ENCODE peak calls at places on chromosomes 4 and X, in four cellular contexts. G, Z, A and D are unnamed samples.

GRCh38 chrX:153507484-153508178 is 9.8 kb upstream of the ATP2B3 start:
- DNase-seq in G (peak; percentile 82), Z (peak; percentile 81), A (peak; percentile 74), D (peak; percentile 58)

GRCh38 chr4:41384992-41385391 is 128.3 kb downstream of the UCHL1 start:
- DNase-seq in G (peak; percentile 66), Z (peak; percentile 90), A (no peak), D (no peak)

GRCh38 chr4:82217986-82218715 is 155.6 kb downstream of the HNRNPD start:
- DNase-seq in G (no peak), Z (no peak), A (no peak), D (no peak)

GRCh38 chr4:40923326-40924095 is 173.8 kb downstream of the NSUN7 start:
- DNase-seq in G (no peak), Z (no peak), A (no peak), D (no peak)

GRCh38 chrX:111648802-111649201 is 32.2 kb upstream of the ALG13 start:
- DNase-seq in G (no peak), Z (no peak), A (no peak), D (no peak)

GRCh38 chr4:56468097-56468422 is 643 bp downstream of the SRP72 start:
- DNase-seq in G (no peak), Z (no peak), A (no peak), D (no peak)

GRCh38 chrX:39525758-39526157 is 572.0 kb downstream of the BCOR start:
- DNase-seq in G (no peak), Z (no peak), A (no peak), D (no peak)

GRCh38 chrX:133190877-133191738 is 27.0 kb downstream of the TFDP3 start:
- DNase-seq in G (no peak), Z (no peak), A (no peak), D (no peak)

GRCh38 chr4:28287837-28288236 is 1427.2 kb downstream of the STIM2 start:
- DNase-seq in G (peak; percentile 25), Z (no peak), A (no peak), D (no peak)

GRCh38 chr4:2367626-2368025 is 50.8 kb downstream of the ZFYVE28 start:
- DNase-seq in G (no peak), Z (no peak), A (no peak), D (no peak)

GRCh38 chr4:8688041-8688907 is 95.7 kb downstream of the CPZ start:
- DNase-seq in G (no peak), Z (no peak), A (no peak), D (no peak)

GRCh38 chr4:20253799-20254409 is 2.2 kb downstream of the SLIT2 start:
- DNase-seq in G (peak; percentile 49), Z (peak; percentile 33), A (no peak), D (no peak)

GRCh38 chr4:20256381-20256881 is 4.7 kb downstream of the SLIT2 start:
- DNase-seq in G (no peak), Z (no peak), A (no peak), D (no peak)

GRCh38 chr4:20254517-20255250 is 3.0 kb downstream of the SLIT2 start:
- DNase-seq in G (peak; percentile 27), Z (peak; percentile 15), A (no peak), D (no peak)

GRCh38 chr4:20255823-20256222 is 4.1 kb downstream of the SLIT2 start:
- DNase-seq in G (no peak), Z (no peak), A (no peak), D (no peak)

GRCh38 chr4:20255251-20255586 is 3.5 kb downstream of the SLIT2 start:
- DNase-seq in G (no peak), Z (no peak), A (no peak), D (no peak)
- H3K4me3 ChIP-seq in G (peak overlapping the region; percentile 77), Z (peak overlapping the region; percentile 73), A (no peak overlapping the region), D (no peak overlapping the region)

DNA sequence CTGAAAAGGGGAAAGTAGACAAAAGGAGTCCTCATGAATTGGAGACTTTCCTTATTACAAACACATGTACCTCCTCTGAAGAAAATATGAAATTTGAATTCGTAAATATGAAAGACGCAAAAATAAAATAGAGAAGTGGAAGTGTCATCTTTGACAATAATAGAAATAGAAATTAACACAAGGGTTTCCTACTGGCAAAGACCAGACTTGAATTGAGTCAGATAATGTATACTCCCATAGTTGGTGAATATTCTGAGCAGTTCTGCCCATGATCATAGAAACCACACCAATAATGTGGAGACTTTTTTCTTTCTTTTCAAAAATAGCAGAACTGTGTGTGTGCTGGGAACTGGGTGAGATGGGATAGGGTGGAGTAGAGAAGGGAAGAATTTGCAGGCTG is 277.7 kb upstream of the TET2 start:
- DNase-seq in G (no peak), Z (no peak), A (no peak), D (no peak)
- H3K4me1 ChIP-seq in G (no peaks in the 10 kb centered on the region), Z (no peaks in the 10 kb centered on the region), A (no peaks in the 10 kb centered on the region), D (no peaks in the 10 kb centered on the region)

DNA sequence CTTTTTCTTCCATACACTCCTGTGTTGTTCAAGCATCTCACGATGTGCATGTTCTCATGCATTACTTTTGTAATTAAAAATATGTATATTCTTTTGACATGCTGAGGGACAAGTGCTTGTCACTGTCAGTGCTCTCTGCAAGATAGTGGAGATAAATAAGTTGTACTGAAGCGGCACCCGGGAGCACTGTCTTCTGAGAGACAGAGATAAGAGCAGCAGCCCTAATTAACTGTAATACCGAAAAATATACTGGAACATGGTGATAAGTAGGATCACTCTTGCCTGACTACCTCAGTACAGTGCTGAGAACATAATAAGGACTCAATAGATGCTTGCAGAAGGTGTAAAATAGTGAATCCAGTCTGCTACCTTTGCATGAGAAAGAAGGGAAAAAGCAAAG is 9.3 kb upstream of the GPR173 start:
- DNase-seq in G (no peak), Z (no peak), A (no peak), D (no peak)
- H3K27me3 ChIP-seq in G (peaks cover 65% of the 10 kb centered on the region), Z (peaks cover 8% of the 10 kb centered on the region), A (no peaks in the 10 kb centered on the region), D (no peaks in the 10 kb centered on the region)

GRCh38 chr4:66574145-66574978 is 904.1 kb upstream of the EPHA5 start:
- DNase-seq in G (no peak), Z (no peak), A (no peak), D (no peak)
- H3K4me3 ChIP-seq in G (no peak overlapping the region), Z (no peak overlapping the region), A (no peak overlapping the region), D (no peak overlapping the region)

GRCh38 chr4:124945422-124945821 is 232.9 kb upstream of the ANKRD50 start:
- DNase-seq in G (no peak), Z (no peak), A (no peak), D (no peak)
- H3K4me1 ChIP-seq in G (peaks cover 14% of the 10 kb centered on the region), Z (peaks cover 30% of the 10 kb centered on the region), A (no peaks in the 10 kb centered on the region), D (no peaks in the 10 kb centered on the region)

DNA sequence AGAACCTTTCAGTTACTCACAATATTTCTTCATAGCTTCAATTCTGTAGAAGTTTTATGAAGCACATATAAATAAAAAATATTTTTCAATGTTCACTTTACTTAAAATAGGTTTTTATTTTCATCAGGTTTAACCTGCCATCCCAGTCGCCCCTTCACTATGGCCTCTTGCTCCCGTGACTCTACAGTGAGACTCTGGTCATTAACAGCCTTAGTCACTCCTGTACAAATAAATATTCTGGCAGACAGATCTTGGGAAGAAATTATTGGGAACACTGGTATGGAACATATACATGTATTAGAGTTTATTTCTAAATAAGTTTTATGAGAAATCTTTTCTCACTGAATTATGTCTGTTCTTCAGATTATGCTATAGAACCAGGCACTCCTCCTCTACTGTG is 45.7 kb downstream of the SPATA4 start:
- DNase-seq in G (no peak), Z (no peak), A (no peak), D (no peak)
- H3K27me3 ChIP-seq in G (no peaks in the 10 kb centered on the region), Z (no peaks in the 10 kb centered on the region), A (no peaks in the 10 kb centered on the region), D (no peaks in the 10 kb centered on the region)

GRCh38 chr4:21806991-21807390 is 141.6 kb downstream of the KCNIP4 start:
- DNase-seq in G (no peak), Z (no peak), A (no peak), D (no peak)

GRCh38 chr4:21802406-21802805 is 146.2 kb downstream of the KCNIP4 start:
- DNase-seq in G (no peak), Z (no peak), A (no peak), D (no peak)

GRCh38 chr4:21801661-21802355 is 146.8 kb downstream of the KCNIP4 start:
- DNase-seq in G (no peak), Z (no peak), A (no peak), D (no peak)
- H3K4me3 ChIP-seq in G (no peak overlapping the region), Z (no peak overlapping the region), A (no peak overlapping the region), D (no peak overlapping the region)

DNA sequence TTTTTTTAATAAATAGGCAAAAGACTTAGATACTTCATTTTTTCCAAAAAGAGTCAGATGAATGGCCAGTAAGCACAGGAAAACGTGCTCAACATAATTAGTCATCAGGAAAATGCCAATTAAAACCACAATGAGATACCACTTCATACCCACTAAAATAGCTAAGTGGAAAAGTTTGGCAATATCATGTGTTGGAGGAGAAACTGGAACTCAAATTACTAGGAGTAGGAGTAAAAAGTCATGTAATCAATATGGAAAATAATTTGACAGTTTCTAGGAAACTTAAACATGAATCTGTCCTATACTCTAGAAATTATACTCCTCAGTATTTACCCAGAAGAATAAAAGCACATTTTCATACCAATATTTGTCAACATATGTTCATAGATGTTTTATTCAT is 449.8 kb downstream of the INPP4B start:
- DNase-seq in G (no peak), Z (no peak), A (no peak), D (no peak)
- H3K4me1 ChIP-seq in G (no peaks in the 10 kb centered on the region), Z (no peaks in the 10 kb centered on the region), A (peaks cover 72% of the 10 kb centered on the region), D (peaks cover 22% of the 10 kb centered on the region)

GRCh38 chr4:61200195-61200990 is at the start of gene ADGRL3:
- DNase-seq in G (no peak), Z (peak; percentile 45), A (no peak), D (no peak)

GRCh38 chr4:61201562-61202099 is 1.5 kb downstream of the ADGRL3 start:
- DNase-seq in G (no peak), Z (peak; percentile 15), A (no peak), D (no peak)

GRCh38 chr4:61200991-61201526 is 933 bp downstream of the ADGRL3 start:
- DNase-seq in G (no peak), Z (peak; percentile 23), A (no peak), D (no peak)

GRCh38 chr4:61202100-61202637 is 2.0 kb downstream of the ADGRL3 start:
- DNase-seq in G (no peak), Z (peak; percentile 18), A (no peak), D (no peak)

GRCh38 chr4:61199869-61200194 is 294 bp upstream of the ADGRL3 start:
- DNase-seq in G (no peak), Z (no peak), A (no peak), D (no peak)
- H3K27me3 ChIP-seq in G (peaks cover 46% of the 10 kb centered on the region), Z (peaks cover 49% of the 10 kb centered on the region), A (no peaks in the 10 kb centered on the region), D (peaks cover 10% of the 10 kb centered on the region)